ENCODE peak calls at places on chromosomes 16 and 17, in seven cellular contexts. I is AG04449, D is tibial artery, V is astrocyte of the cerebellum, E is fibroblast of the aortic adventitia, R is RWPE1, A is lower leg skin. M is an unnamed sample.

GRCh38 chr16:89395150-89396142 is 94.9 kb downstream of the ANKRD11 start:
- DNase-seq in I (peak), D (peak), V (peak), E (peak), R (peak), A (peak), M (no peak)

GRCh38 chr17:69417545-69418483 is 3.3 kb downstream of the MAP2K6 start:
- DNase-seq in I (no peak), D (no peak), V (no peak), E (no peak), R (no peak), A (no peak), M (no peak)

GRCh38 chr16:30458561-30459394 is 13.1 kb upstream of the SEPHS2 start:
- DNase-seq in I (no peak), D (no peak), V (no peak), E (no peak), R (no peak), A (peak), M (no peak)

GRCh38 chr17:6205525-6205924 is 135.3 kb downstream of the WSCD1 start:
- DNase-seq in I (no peak), D (no peak), V (no peak), E (no peak), R (no peak), A (peak), M (no peak)

GRCh38 chr17:82118815-82119380 is 20.9 kb upstream of the FASN start:
- DNase-seq in I (no peak), D (no peak), V (no peak), E (peak), R (no peak), A (no peak), M (no peak)

GRCh38 chr17:77083547-77083946 is 57.2 kb upstream of the SEC14L1 start:
- DNase-seq in I (no peak), D (no peak), V (no peak), E (no peak), R (no peak), A (no peak), M (no peak)

GRCh38 chr17:1229354-1229890 is 40.8 kb upstream of the BHLHA9 start:
- DNase-seq in I (no peak), D (peak), V (no peak), E (no peak), R (no peak), A (peak), M (peak)

GRCh38 chr16:88686062-88686438 is 257 bp downstream of the SNAI3 start:
- DNase-seq in I (no peak), D (no peak), V (no peak), E (no peak), R (no peak), A (no peak), M (no peak)

GRCh38 chr17:27296427-27296979 is 2.6 kb downstream of the WSB1 start:
- DNase-seq in I (peak), D (no peak), V (no peak), E (peak), R (peak), A (no peak), M (no peak)

GRCh38 chr17:65041518-65041917 is 15.0 kb downstream of the GNA13 start:
- DNase-seq in I (no peak), D (no peak), V (no peak), E (no peak), R (no peak), A (no peak), M (no peak)

GRCh38 chr17:21595086-21595485 is 97.2 kb upstream of the KCNJ18 start:
- DNase-seq in I (no peak), D (no peak), V (no peak), E (no peak), R (no peak), A (no peak), M (no peak)

GRCh38 chr16:85752511-85753420 is 1.9 kb upstream of the C16orf74 start:
- DNase-seq in I (no peak), D (no peak), V (no peak), E (no peak), R (peak), A (no peak), M (no peak)

GRCh38 chr17:77466140-77466539 is 325.4 kb downstream of the SEC14L1 start:
- DNase-seq in I (no peak), D (no peak), V (no peak), E (no peak), R (no peak), A (no peak), M (no peak)

GRCh38 chr17:75995385-75995925 is 5.2 kb upstream of the CDK3 start:
- DNase-seq in I (no peak), D (peak), V (no peak), E (no peak), R (no peak), A (no peak), M (no peak)

GRCh38 chr17:75998327-75998795 is 2.3 kb upstream of the CDK3 start:
- DNase-seq in I (no peak), D (no peak), V (no peak), E (no peak), R (no peak), A (no peak), M (no peak)

GRCh38 chr17:76000016-76000754 is 470 bp upstream of the CDK3 start:
- DNase-seq in I (no peak), D (no peak), V (no peak), E (no peak), R (no peak), A (no peak), M (peak)

GRCh38 chr17:75994802-75995350 is 5.8 kb upstream of the CDK3 start:
- DNase-seq in I (no peak), D (no peak), V (no peak), E (no peak), R (no peak), A (no peak), M (no peak)

GRCh38 chr17:75996665-75997590 is 3.7 kb upstream of the CDK3 start:
- DNase-seq in I (no peak), D (no peak), V (no peak), E (peak), R (peak), A (no peak), M (no peak)
- TF ChIP-seq CTCF in I (no peak), D (no peak), V (no peak), E (no peak), R (no peak), A (no peak), M (no peak)

GRCh38 chr17:37438141-37438540 is 31.5 kb downstream of the TADA2A start:
- DNase-seq in I (no peak), D (no peak), V (no peak), E (no peak), R (no peak), A (no peak), M (no peak)
- TF ChIP-seq CTCF in I (no peak), D (no peak), V (peak), E (no peak), R (peak), A (no peak), M (peak)

GRCh38 chr16:31870809-31871208 is 2.8 kb upstream of the ZNF267 start:
- DNase-seq in I (no peak), D (no peak), V (no peak), E (no peak), R (no peak), A (no peak), M (no peak)

GRCh38 chr16:31868164-31868563 is 5.4 kb upstream of the ZNF267 start:
- DNase-seq in I (no peak), D (no peak), V (no peak), E (no peak), R (no peak), A (no peak), M (no peak)

GRCh38 chr16:31869511-31870201 is 4.0 kb upstream of the ZNF267 start:
- DNase-seq in I (peak), D (no peak), V (no peak), E (peak), R (peak), A (no peak), M (no peak)

GRCh38 chr16:31871510-31871909 is 2.1 kb upstream of the ZNF267 start:
- DNase-seq in I (no peak), D (no peak), V (no peak), E (no peak), R (no peak), A (no peak), M (no peak)

GRCh38 chr16:31868701-31869167 is 4.9 kb upstream of the ZNF267 start:
- DNase-seq in I (no peak), D (peak), V (peak), E (peak), R (peak), A (peak), M (peak)
- TF ChIP-seq CTCF in I (peak), D (peak), V (peak), E (peak), R (peak), A (no peak), M (peak)

GRCh38 chr16:6177781-6178180 is 1080.2 kb upstream of the EEF2KMT start:
- DNase-seq in I (no peak), D (no peak), V (no peak), E (no peak), R (no peak), A (no peak), M (no peak)
- TF ChIP-seq CTCF in I (no peak), D (no peak), V (no peak), E (no peak), R (no peak), A (no peak), M (peak)

DNA sequence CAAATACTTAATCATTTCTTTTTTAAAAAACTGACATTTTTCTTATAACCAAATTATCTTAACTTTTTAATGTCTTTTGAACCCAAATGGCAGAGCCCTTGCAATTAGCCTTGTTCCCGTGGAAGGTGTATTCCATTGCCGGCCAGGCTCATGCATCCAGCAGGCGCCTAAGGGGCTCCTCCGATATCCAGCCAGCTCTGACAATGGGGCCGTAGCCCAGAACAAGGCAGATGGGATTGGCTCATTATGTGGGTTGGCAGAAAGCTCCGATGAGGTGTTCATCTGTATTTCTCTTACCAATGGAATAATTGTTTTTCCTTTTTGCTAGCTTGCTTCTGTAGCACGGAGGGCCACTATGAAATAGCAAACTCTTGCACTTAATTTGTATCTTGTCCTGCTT is 208.2 kb upstream of the CHMP6 start:
- DNase-seq in I (no peak), D (no peak), V (no peak), E (peak), R (no peak), A (peak), M (no peak)
- TF ChIP-seq CTCF in I (no peak), D (no peak), V (no peak), E (no peak), R (no peak), A (no peak), M (no peak)

GRCh38 chr17:17971431-17972125 is 622 bp downstream of the TOM1L2 start:
- DNase-seq in I (no peak), D (peak), V (no peak), E (peak), R (no peak), A (peak), M (no peak)

GRCh38 chr17:17972952-17973254 is 241 bp downstream of the DRC3 start:
- DNase-seq in I (no peak), D (no peak), V (no peak), E (no peak), R (no peak), A (no peak), M (no peak)

GRCh38 chr17:17975441-17975840 is 2.8 kb downstream of the DRC3 start:
- DNase-seq in I (no peak), D (no peak), V (no peak), E (no peak), R (no peak), A (no peak), M (no peak)

GRCh38 chr17:17970699-17971430 is 1.3 kb downstream of the TOM1L2 start:
- DNase-seq in I (no peak), D (no peak), V (no peak), E (no peak), R (no peak), A (no peak), M (no peak)

DNA sequence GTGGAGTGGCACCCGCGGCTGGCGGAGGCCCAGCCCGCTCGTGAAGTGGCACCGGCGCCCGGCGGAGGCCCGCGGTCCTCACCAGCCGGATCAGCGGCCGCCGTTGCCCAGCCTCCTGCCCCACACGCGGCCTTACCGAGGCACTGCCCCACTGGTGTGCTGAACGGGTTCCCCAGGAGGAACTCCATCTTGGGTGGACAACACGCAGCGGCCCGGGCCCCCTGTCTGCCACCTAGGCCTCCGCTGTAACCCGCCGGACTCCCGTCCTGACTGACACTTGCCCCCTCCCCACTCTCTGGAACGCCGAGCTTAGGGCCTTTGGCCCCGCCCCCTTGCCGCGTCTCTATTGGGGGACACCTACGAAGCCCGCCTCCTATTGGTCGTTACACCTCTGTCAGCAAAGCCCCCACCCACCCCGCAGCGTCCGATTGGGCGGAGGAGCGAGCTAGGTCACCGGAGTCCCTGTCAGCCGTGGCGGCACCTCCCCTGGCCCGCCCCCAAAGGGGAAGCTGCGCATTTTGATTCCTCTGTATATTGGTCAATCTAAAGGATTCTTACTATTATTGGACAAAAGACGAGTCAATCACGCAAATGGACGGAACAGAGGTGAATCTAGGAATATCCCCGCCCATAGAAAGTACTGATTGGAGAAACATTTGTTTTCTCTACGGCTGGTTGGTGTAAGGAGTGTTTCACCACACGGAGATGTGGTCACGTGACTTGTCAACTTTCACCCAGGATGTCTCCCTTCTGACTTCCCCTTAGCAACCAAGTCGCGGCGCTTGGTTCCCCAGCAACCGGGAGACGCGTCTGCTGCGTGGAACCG is at the start of the genes DRC3 and TOM1L2:
- DNase-seq in I (peak), D (peak), V (peak), E (peak), R (peak), A (peak), M (peak)
- TF ChIP-seq CTCF in I (no peak), D (peak), V (no peak), E (peak), R (no peak), A (no peak), M (peak)

M was measured in progenitor cell of endocrine pancreas.